ENCODE peak calls at places on chromosome 7, in five cellular contexts. T is Panc1, E is BJ, M is SHP77 treated with DMSO at 0.1 percent for 48 hours, J is HTR-8/SVneo. U is an unnamed sample.

GRCh38 chr7:111560773-111561658 is 1.3 kb downstream of the IMMP2L start:
- DNase-seq in T (no peak), E (no peak), M (no peak), J (no peak), U (no peak)

GRCh38 chr7:103131225-103131624 is 17.7 kb downstream of the NAPEPLD start:
- DNase-seq in T (no peak), E (no peak), M (no peak), J (no peak), U (no peak)

GRCh38 chr7:112448891-112449290 is 1.4 kb upstream of the IFRD1 start:
- DNase-seq in T (no peak), E (no peak), M (no peak), J (no peak), U (no peak)

GRCh38 chr7:121714559-121715303 is 158.2 kb upstream of the PTPRZ1 start:
- DNase-seq in T (no peak), E (no peak), M (no peak), J (no peak), U (no peak)

GRCh38 chr7:104979167-104979841 is 34.7 kb upstream of the KMT2E start:
- DNase-seq in T (no peak), E (no peak), M (no peak), J (no peak), U (no peak)

GRCh38 chr7:112571852-112572607 is 91.2 kb downstream of the LSMEM1 start:
- DNase-seq in T (no peak), E (no peak), M (no peak), J (no peak), U (no peak)

GRCh38 chr7:38632411-38632810 is 1.2 kb upstream of the AMPH start:
- DNase-seq in T (no peak), E (no peak), M (no peak), J (no peak), U (no peak)

GRCh38 chr7:156080596-156080995 is 268.3 kb upstream of the SHH start:
- DNase-seq in T (no peak), E (no peak), M (no peak), J (no peak), U (no peak)

GRCh38 chr7:101590663-101591435 is 38.2 kb downstream of the MYL10 start:
- DNase-seq in T (no peak), E (no peak), M (no peak), J (no peak), U (no peak)

GRCh38 chr7:3114917-3115316 is 71.2 kb upstream of the CARD11 start:
- DNase-seq in T (no peak), E (no peak), M (no peak), J (no peak), U (no peak)

GRCh38 chr7:102888561-102889233 is 24.1 kb upstream of the LRRC17 start:
- DNase-seq in T (no peak), E (no peak), M (no peak), J (no peak), U (no peak)

GRCh38 chr7:20470726-20471125 is 140.0 kb downstream of the ITGB8 start:
- DNase-seq in T (no peak), E (no peak), M (no peak), J (no peak), U (no peak)

GRCh38 chr7:83055197-83055596 is 107.5 kb downstream of the PCLO start:
- DNase-seq in T (no peak), E (no peak), M (no peak), J (no peak), U (no peak)

GRCh38 chr7:111741811-111742240 is 179.5 kb upstream of the IMMP2L start:
- DNase-seq in T (no peak), E (no peak), M (peak; percentile 20), J (peak; percentile 35), U (peak; percentile 17)

GRCh38 chr7:37916673-37917660 is at the start of gene SFRP4:
- DNase-seq in T (peak; percentile 51), E (no peak), M (peak; percentile 41), J (peak; percentile 23), U (peak; percentile 27)

GRCh38 chr7:18570890-18571478 is 75.4 kb downstream of the HDAC9 start:
- DNase-seq in T (no peak), E (no peak), M (peak; percentile 61), J (peak; percentile 32), U (no peak)

GRCh38 chr7:130095812-130096211 is 25.5 kb downstream of the KLHDC10 start:
- DNase-seq in T (no peak), E (peak; percentile 74), M (no peak), J (peak; percentile 20), U (no peak)

GRCh38 chr7:129690701-129691100 is 79.2 kb downstream of the NRF1 start:
- DNase-seq in T (no peak), E (no peak), M (no peak), J (no peak), U (no peak)

GRCh38 chr7:16648551-16648950 is 2.6 kb downstream of the BZW2 start:
- DNase-seq in T (no peak), E (no peak), M (no peak), J (no peak), U (no peak)

GRCh38 chr7:66682350-66683093 is 53.8 kb downstream of the KCTD7 start:
- DNase-seq in T (no peak), E (no peak), M (no peak), J (no peak), U (peak; percentile 18)

GRCh38 chr7:41245916-41246315 is 457.0 kb downstream of the INHBA start:
- DNase-seq in T (no peak), E (no peak), M (no peak), J (no peak), U (no peak)

U was measured in progenitor cell of endocrine pancreas.